ENCODE peak calls at places on chromosomes 12 and 14, in six cellular contexts. A is gastrocnemius medialis, K is body of pancreas, M is IMR-90, H is GM23338, U is heart left ventricle. O is an unnamed sample.

GRCh38 chr12:14768823-14769405 is 34.4 kb downstream of the WBP11 start:
- DNase-seq in H (peak), A (no peak), U (no peak), K (peak), M (peak), O (peak)

GRCh38 chr12:30926243-30927209 is at the start of gene TSPAN11:
- DNase-seq in U (peak), A (no peak), K (no peak), H (peak), M (peak), O (peak)

GRCh38 chr12:51421266-51421884 is 3.3 kb upstream of the SLC4A8 start:
- DNase-seq in M (peak), K (peak), U (peak), H (peak), A (no peak), O (peak)

GRCh38 chr14:83208346-83208745 is 1674.7 kb upstream of the SEL1L start:
- DNase-seq in K (no peak), U (no peak), A (no peak), H (no peak), M (peak), O (peak)

GRCh38 chr12:20000229-20000869 is 368.0 kb upstream of the PDE3A start:
- DNase-seq in A (no peak), K (no peak), U (no peak), H (peak), M (no peak), O (no peak)

GRCh38 chr12:110371408-110372055 is 32.0 kb downstream of the ANAPC7 start:
- DNase-seq in H (no peak), M (no peak), K (no peak), U (no peak), A (no peak), O (no peak)

GRCh38 chr12:52280319-52280795 is 5.9 kb downstream of the KRT86 start:
- DNase-seq in A (peak), M (peak), K (peak), H (no peak), U (peak), O (peak)

GRCh38 chr14:34449819-34450541 is 12.1 kb downstream of the SPTSSA start:
- DNase-seq in M (no peak), U (no peak), A (no peak), K (no peak), H (no peak), O (no peak)

GRCh38 chr14:24398943-24399801 is at the start of gene NYNRIN:
- DNase-seq in K (peak), U (no peak), H (peak), M (peak), A (no peak), O (peak)

GRCh38 chr14:50951032-50951431 is 6.7 kb upstream of the PYGL start:
- DNase-seq in K (no peak), A (no peak), H (no peak), M (no peak), U (no peak), O (no peak)

GRCh38 chr12:106651552-106651951 is 68.7 kb downstream of the RFX4 start:
- DNase-seq in U (no peak), H (no peak), M (no peak), A (no peak), K (no peak), O (no peak)

GRCh38 chr12:14955876-14956811 is 5.3 kb downstream of the ARHGDIB start:
- DNase-seq in K (no peak), H (no peak), M (no peak), U (no peak), A (no peak), O (no peak)

GRCh38 chr14:88439088-88439487 is 53.6 kb downstream of the SPATA7 start:
- DNase-seq in A (no peak), K (no peak), M (no peak), U (no peak), H (no peak), O (no peak)

GRCh38 chr14:21208554-21208953 is 52.7 kb upstream of the OR5AU1 start:
- DNase-seq in H (no peak), K (no peak), U (no peak), A (no peak), M (no peak), O (no peak)

GRCh38 chr12:87274594-87275245 is 754.5 kb downstream of the C12orf50 start:
- DNase-seq in H (peak), A (no peak), U (no peak), M (peak), K (no peak), O (peak)

GRCh38 chr14:92035890-92036289 is 4.0 kb downstream of the TRIP11 start:
- DNase-seq in M (no peak), K (no peak), A (no peak), H (no peak), U (no peak), O (no peak)

GRCh38 chr12:21925296-21925913 is 15.8 kb downstream of the ABCC9 start:
- DNase-seq in K (no peak), A (no peak), U (no peak), M (peak), H (no peak), O (no peak)

GRCh38 chr12:42919691-42920090 is 330.1 kb upstream of the PRICKLE1 start:
- DNase-seq in K (no peak), A (no peak), M (no peak), H (no peak), U (no peak), O (peak)

GRCh38 chr12:14059538-14059937 is 78.1 kb upstream of the GRIN2B start:
- DNase-seq in H (no peak), U (no peak), K (no peak), M (no peak), A (no peak), O (no peak)

GRCh38 chr12:66708704-66709443 is 30.0 kb upstream of the GRIP1 start:
- DNase-seq in H (peak), A (no peak), U (no peak), M (peak), K (no peak), O (peak)

GRCh38 chr12:75854681-75855309 is 176.8 kb downstream of the PHLDA1 start:
- DNase-seq in A (no peak), K (no peak), U (no peak), H (no peak), M (peak), O (peak)

GRCh38 chr12:95605087-95605486 is 53.8 kb upstream of the USP44 start:
- DNase-seq in U (no peak), H (no peak), M (peak), K (no peak), A (no peak), O (peak)

GRCh38 chr14:58918066-58918465 is 270.4 kb upstream of the DAAM1 start:
- DNase-seq in A (no peak), M (peak), U (no peak), K (no peak), H (no peak), O (peak)

GRCh38 chr12:30795660-30796507 is 41.1 kb upstream of the CAPRIN2 start:
- DNase-seq in K (peak), H (peak), U (peak), A (peak), M (peak), O (peak)

GRCh38 chr12:56995201-56995929 is 11.0 kb downstream of the ZBTB39 start:
- DNase-seq in U (no peak), A (no peak), M (no peak), K (no peak), H (no peak), O (no peak)

GRCh38 chr14:58071341-58071740 is 80.7 kb downstream of the ARMH4 start:
- DNase-seq in H (no peak), M (no peak), U (no peak), K (no peak), A (no peak), O (no peak)

GRCh38 chr12:125114365-125115141 is 49.3 kb downstream of the AACS start:
- DNase-seq in U (no peak), A (no peak), K (no peak), M (no peak), H (no peak), O (no peak)

GRCh38 chr14:100381386-100382105 is 58.4 kb downstream of the SLC25A47 start:
- DNase-seq in H (no peak), A (no peak), U (no peak), K (no peak), M (peak), O (no peak)

GRCh38 chr14:49553892-49554291 is 32.3 kb downstream of the RPS29 start:
- DNase-seq in U (no peak), H (peak), K (no peak), M (no peak), A (no peak), O (no peak)

GRCh38 chr12:121933522-121934317 is 15.3 kb downstream of the CFAP251 start:
- DNase-seq in H (peak), A (no peak), U (no peak), M (peak), K (no peak), O (no peak)

GRCh38 chr12:108560321-108560721 is 652 bp downstream of the SART3 start:
- DNase-seq in H (no peak), A (no peak), M (peak), U (no peak), K (no peak), O (peak)

GRCh38 chr12:78204926-78205325 is 374.2 kb downstream of the NAV3 start:
- DNase-seq in A (no peak), M (peak), K (no peak), U (no peak), H (no peak), O (no peak)

GRCh38 chr12:78208106-78208505 is 377.4 kb downstream of the NAV3 start:
- DNase-seq in K (no peak), M (peak), A (no peak), U (no peak), H (no peak), O (peak)

GRCh38 chr12:78209851-78210493 is 379.3 kb downstream of the NAV3 start:
- DNase-seq in M (peak), K (no peak), H (no peak), A (no peak), U (peak), O (peak)

GRCh38 chr12:78210494-78210860 is 379.8 kb downstream of the NAV3 start:
- DNase-seq in A (no peak), M (no peak), H (no peak), K (no peak), U (no peak), O (peak)

DNA sequence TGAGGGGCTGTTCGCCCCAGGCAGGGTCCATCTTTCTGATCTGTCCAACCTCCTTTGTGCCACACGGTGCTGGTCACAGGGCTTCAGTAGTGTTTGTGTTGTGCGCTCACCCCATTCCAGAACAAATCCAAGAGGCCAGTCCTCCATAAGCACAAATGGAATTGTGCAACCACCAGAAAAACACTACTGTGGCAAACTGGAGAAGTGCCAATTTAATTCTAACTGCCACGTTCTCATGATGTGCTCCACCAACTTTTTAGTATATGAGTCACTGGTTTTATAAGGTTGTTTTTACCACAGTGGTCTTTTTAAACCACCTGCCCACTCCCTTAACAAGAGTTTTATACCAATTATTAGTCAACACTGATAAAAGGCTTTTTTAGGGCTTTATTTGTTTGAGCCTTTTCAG is 380.2 kb downstream of the NAV3 start:
- DNase-seq in A (no peak), M (peak), U (no peak), H (no peak), K (no peak), O (peak)
- H3K4me3 ChIP-seq in A (no peak), M (no peak), U (no peak), H (no peak), K (no peak), O (no peak)

DNA sequence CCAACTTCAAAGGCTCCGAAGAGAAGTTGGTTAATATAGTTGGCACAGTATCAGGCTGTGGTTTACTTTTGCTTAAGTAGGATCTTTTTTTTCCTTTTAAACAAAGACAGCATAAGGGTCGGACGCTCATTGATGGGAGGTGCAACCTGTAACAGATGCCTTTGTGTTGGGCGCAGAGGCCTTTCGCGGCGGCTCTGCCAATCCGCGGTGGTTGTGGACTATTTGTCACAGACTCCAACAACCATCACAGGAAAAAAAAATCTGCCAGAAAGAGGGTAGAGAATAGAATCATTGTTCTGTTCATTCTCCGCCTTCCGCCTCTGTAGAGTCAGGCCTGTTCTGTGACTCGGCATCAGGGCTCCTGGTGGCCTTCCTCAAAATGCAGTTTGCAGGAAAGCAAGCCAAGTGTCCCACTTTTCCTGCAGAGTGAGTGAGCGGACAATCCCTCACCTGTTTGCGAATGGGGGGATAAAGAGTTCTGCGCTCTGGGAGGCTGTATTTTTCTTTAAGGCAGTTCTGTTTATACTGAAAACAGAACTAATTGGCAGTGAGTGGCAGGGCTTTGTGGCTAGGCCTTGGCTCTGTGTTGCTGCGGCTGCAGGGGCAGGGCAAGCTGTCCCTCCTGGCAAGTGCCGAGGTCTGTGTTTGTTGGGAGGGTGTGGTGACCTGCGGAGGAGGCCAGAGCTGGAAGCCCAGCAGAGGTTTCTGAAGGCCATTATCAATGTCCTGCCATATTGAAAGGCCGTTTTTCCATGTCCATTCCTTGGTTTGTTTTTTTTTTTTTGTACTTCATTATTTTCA is 83.0 kb upstream of the PIWIL1 start:
- DNase-seq in K (peak), M (no peak), U (no peak), H (no peak), A (no peak), O (no peak)
- TF ChIP-seq CTCF in K (peak), M (no peak), U (no peak), H (no peak), A (no peak), O (no peak)

DNA sequence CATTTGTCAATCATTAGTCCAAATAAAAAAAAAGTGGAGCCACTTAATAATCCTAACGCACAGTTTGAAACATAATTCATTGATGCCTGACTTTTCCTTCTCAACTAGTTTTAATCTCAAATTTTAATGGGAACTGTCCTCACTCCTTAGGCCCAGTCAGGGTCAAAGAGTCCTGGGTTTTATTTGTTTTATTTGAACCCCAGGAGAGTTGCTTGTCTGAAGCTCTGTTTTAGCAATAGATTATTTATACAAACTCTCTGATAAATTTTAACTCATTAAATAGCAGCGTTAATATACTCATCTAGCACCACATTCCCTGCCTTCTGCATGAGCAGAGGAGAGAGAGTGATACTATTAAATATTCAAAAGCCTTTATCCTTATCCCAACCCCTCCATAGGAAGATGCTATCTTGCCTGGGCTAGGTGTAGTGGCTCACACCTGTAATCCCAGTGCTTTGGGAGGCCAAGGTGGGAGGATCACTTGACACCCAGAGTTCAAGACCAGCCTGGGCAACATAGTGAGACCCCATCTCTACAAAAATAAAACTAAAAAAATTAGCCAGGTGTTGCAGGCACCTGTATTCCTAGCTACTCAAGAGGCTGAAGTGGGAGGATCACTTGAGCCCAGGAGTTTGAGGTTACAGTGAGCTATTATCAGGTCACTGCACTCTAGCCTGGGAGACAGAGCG is 14.5 kb upstream of the DUSP6 start:
- DNase-seq in K (no peak), M (no peak), H (no peak), A (no peak), U (no peak), O (no peak)
- H3K4me3 ChIP-seq in K (no peak), M (no peak), H (no peak), A (no peak), U (no peak), O (no peak)

GRCh38 chr12:27148373-27148772 is 66.0 kb upstream of the C12orf71 start:
- DNase-seq in U (no peak), H (no peak), K (no peak), M (no peak), A (no peak), O (no peak)

GRCh38 chr12:27151479-27151878 is 69.1 kb upstream of the C12orf71 start:
- DNase-seq in K (no peak), A (no peak), M (no peak), U (no peak), H (no peak), O (no peak)

GRCh38 chr12:27143676-27144075 is 61.3 kb upstream of the C12orf71 start:
- DNase-seq in U (no peak), M (no peak), K (no peak), H (no peak), A (no peak), O (peak)

DNA sequence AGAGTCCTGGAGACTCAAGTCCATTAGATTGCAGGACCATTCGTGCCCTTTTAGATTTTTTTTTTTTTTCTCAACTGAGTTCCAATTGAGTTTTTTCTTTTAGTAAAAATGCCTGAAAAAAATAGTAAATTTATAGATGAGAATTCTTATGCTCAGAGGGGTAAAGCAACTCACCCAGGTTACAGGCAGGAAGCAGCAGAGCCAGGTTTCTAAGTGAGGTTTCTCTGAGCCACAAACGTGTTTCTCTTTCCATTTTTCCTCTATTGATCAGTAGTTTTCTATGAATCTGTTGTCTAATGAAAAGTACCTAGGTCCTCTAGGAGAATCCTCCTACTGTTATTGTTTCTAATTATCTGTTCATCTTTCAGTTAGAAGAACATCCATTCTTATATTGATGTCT is 66.4 kb upstream of the C12orf71 start:
- DNase-seq in U (no peak), A (no peak), K (no peak), H (no peak), M (no peak), O (no peak)
- TF ChIP-seq CTCF in U (no peak), A (no peak), K (no peak), H (no peak), M (no peak), O (no peak)

GRCh38 chr14:85533821-85534271 is 3.9 kb downstream of the FLRT2 start:
- DNase-seq in K (peak), M (peak), A (peak), U (no peak), H (peak), O (peak)

GRCh38 chr14:85535316-85535715 is 5.4 kb downstream of the FLRT2 start:
- DNase-seq in U (no peak), H (no peak), K (no peak), M (no peak), A (no peak), O (no peak)

GRCh38 chr14:85532981-85533820 is 3.3 kb downstream of the FLRT2 start:
- DNase-seq in A (peak), M (peak), K (peak), U (peak), H (peak), O (peak)

GRCh38 chr14:85534914-85535313 is 5.0 kb downstream of the FLRT2 start:
- DNase-seq in U (no peak), M (no peak), K (no peak), A (no peak), H (no peak), O (peak)

GRCh38 chr14:85534435-85534834 is 4.5 kb downstream of the FLRT2 start:
- DNase-seq in H (peak), K (no peak), M (peak), A (peak), U (no peak), O (peak)
- H3K4me3 ChIP-seq in H (peak), K (peak), M (peak), A (peak), U (peak), O (peak)

GRCh38 chr12:3677609-3678008 is 75.3 kb downstream of the CRACR2A start:
- DNase-seq in M (no peak), H (no peak), U (no peak), K (no peak), A (no peak), O (no peak)

GRCh38 chr12:3681595-3681921 is 71.4 kb downstream of the CRACR2A start:
- DNase-seq in A (no peak), H (no peak), U (no peak), M (no peak), K (no peak), O (no peak)

GRCh38 chr12:3679831-3680230 is 73.1 kb downstream of the CRACR2A start:
- DNase-seq in A (no peak), U (no peak), K (no peak), H (no peak), M (no peak), O (no peak)

GRCh38 chr12:3683670-3684069 is 69.2 kb downstream of the CRACR2A start:
- DNase-seq in K (no peak), A (no peak), M (peak), U (no peak), H (no peak), O (peak)

GRCh38 chr12:3680919-3681594 is 71.9 kb downstream of the CRACR2A start:
- DNase-seq in M (no peak), U (peak), K (peak), A (no peak), H (no peak), O (peak)
- TF ChIP-seq CTCF in M (no peak), U (peak), K (no peak), A (no peak), H (peak), O (no peak)

O was measured in fibroblast of mammary gland.